ENCODE peak calls at places on chromosomes 7 and 10, in four cellular contexts. One of them, this sample, is unnamed.

GRCh38 chr7:29270579-29270978 is 76.0 kb downstream of the CHN2 start:
- DNase-seq in heart right ventricle: no peak
- DNase-seq in IMR-90: no peak
- DNase-seq in mesothelial cell of epicardium: no peak
- DNase-seq in this sample: no peak

GRCh38 chr10:110263164-110263563 is 41.6 kb downstream of the SMNDC1 start:
- DNase-seq in mesothelial cell of epicardium: no peak
- DNase-seq in IMR-90: no peak
- DNase-seq in heart right ventricle: no peak
- DNase-seq in this sample: no peak

GRCh38 chr7:123573371-123573770 is 15.8 kb upstream of the NDUFA5 start:
- DNase-seq in heart right ventricle: no peak
- DNase-seq in mesothelial cell of epicardium: no peak
- DNase-seq in IMR-90: no peak
- DNase-seq in this sample: no peak

GRCh38 chr10:110162749-110163148 is 44.7 kb upstream of the MXI1 start:
- DNase-seq in IMR-90: no peak
- DNase-seq in mesothelial cell of epicardium: no peak
- DNase-seq in heart right ventricle: no peak
- DNase-seq in this sample: peak; percentile 14

GRCh38 chr7:1607686-1608085 is 37.9 kb upstream of the PSMG3 start:
- DNase-seq in heart right ventricle: no peak
- DNase-seq in IMR-90: no peak
- DNase-seq in mesothelial cell of epicardium: no peak
- DNase-seq in this sample: no peak

GRCh38 chr7:2040893-2041270 is 191.9 kb downstream of the MAD1L1 start:
- DNase-seq in mesothelial cell of epicardium: peak; percentile 4
- DNase-seq in heart right ventricle: no peak
- DNase-seq in IMR-90: no peak
- DNase-seq in this sample: no peak

GRCh38 chr7:23679898-23680416 is at the start of gene FAM221A:
- DNase-seq in mesothelial cell of epicardium: peak; percentile 62
- DNase-seq in IMR-90: peak; percentile 67
- DNase-seq in heart right ventricle: peak; percentile 89
- DNase-seq in this sample: peak; percentile 95

GRCh38 chr10:60944159-60944909 is at the start of gene RHOBTB1:
- DNase-seq in mesothelial cell of epicardium: peak; percentile 62
- DNase-seq in heart right ventricle: peak; percentile 81
- DNase-seq in IMR-90: peak; percentile 83
- DNase-seq in this sample: peak; percentile 81

GRCh38 chr7:42283553-42283952 is 46.5 kb upstream of the GLI3 start:
- DNase-seq in heart right ventricle: no peak
- DNase-seq in IMR-90: no peak
- DNase-seq in mesothelial cell of epicardium: no peak
- DNase-seq in this sample: no peak

GRCh38 chr10:48625013-48625412 is 20.1 kb upstream of the ARHGAP22 start:
- DNase-seq in IMR-90: peak; percentile 75
- DNase-seq in heart right ventricle: no peak
- DNase-seq in mesothelial cell of epicardium: no peak
- DNase-seq in this sample: no peak

GRCh38 chr10:31484407-31485135 is 165.6 kb downstream of the ZEB1 start:
- DNase-seq in mesothelial cell of epicardium: no peak
- DNase-seq in IMR-90: peak; percentile 52
- DNase-seq in heart right ventricle: no peak
- DNase-seq in this sample: no peak

GRCh38 chr7:127594490-127594889 is 954 bp downstream of the FSCN3 start:
- DNase-seq in mesothelial cell of epicardium: no peak
- DNase-seq in IMR-90: no peak
- DNase-seq in heart right ventricle: no peak
- DNase-seq in this sample: no peak

GRCh38 chr7:116500071-116500853 is 724 bp downstream of the CAV2 start:
- DNase-seq in mesothelial cell of epicardium: no peak
- DNase-seq in IMR-90: peak; percentile 50
- DNase-seq in heart right ventricle: peak; percentile 42
- DNase-seq in this sample: peak; percentile 39

GRCh38 chr7:48511021-48511579 is 339.8 kb downstream of the ABCA13 start:
- DNase-seq in heart right ventricle: no peak
- DNase-seq in IMR-90: no peak
- DNase-seq in mesothelial cell of epicardium: no peak
- DNase-seq in this sample: no peak

GRCh38 chr7:151845412-151846205 is 31.3 kb downstream of the PRKAG2 start:
- DNase-seq in heart right ventricle: no peak
- DNase-seq in mesothelial cell of epicardium: no peak
- DNase-seq in IMR-90: no peak
- DNase-seq in this sample: no peak

GRCh38 chr7:88344956-88345832 is 38.5 kb upstream of the STEAP4 start:
- DNase-seq in IMR-90: no peak
- DNase-seq in heart right ventricle: peak; percentile 30
- DNase-seq in mesothelial cell of epicardium: no peak
- DNase-seq in this sample: peak; percentile 62

GRCh38 chr7:21898265-21898930 is 47.3 kb downstream of the CDCA7L start:
- DNase-seq in heart right ventricle: no peak
- DNase-seq in IMR-90: no peak
- DNase-seq in mesothelial cell of epicardium: no peak
- DNase-seq in this sample: no peak

GRCh38 chr10:45446858-45447257 is 72.8 kb downstream of the ALOX5 start:
- DNase-seq in mesothelial cell of epicardium: no peak
- DNase-seq in IMR-90: no peak
- DNase-seq in heart right ventricle: no peak
- DNase-seq in this sample: no peak

GRCh38 chr7:157650131-157650631 is 313.4 kb downstream of the DNAJB6 start:
- DNase-seq in IMR-90: no peak
- DNase-seq in heart right ventricle: no peak
- DNase-seq in mesothelial cell of epicardium: no peak
- DNase-seq in this sample: no peak

GRCh38 chr7:84085147-84085546 is 109.4 kb downstream of the SEMA3A start:
- DNase-seq in heart right ventricle: no peak
- DNase-seq in IMR-90: peak; percentile 85
- DNase-seq in mesothelial cell of epicardium: no peak
- DNase-seq in this sample: no peak

GRCh38 chr7:101094791-101095375 is 9.6 kb downstream of the TRIM56 start:
- DNase-seq in heart right ventricle: peak; percentile 42
- DNase-seq in IMR-90: peak; percentile 67
- DNase-seq in mesothelial cell of epicardium: no peak
- DNase-seq in this sample: peak; percentile 56

GRCh38 chr10:52442576-52442975 is 128.5 kb downstream of the DKK1 start:
- DNase-seq in mesothelial cell of epicardium: no peak
- DNase-seq in IMR-90: peak; percentile 75
- DNase-seq in heart right ventricle: no peak
- DNase-seq in this sample: no peak

GRCh38 chr10:110471566-110472139 is 26.1 kb upstream of the DUSP5 start:
- DNase-seq in mesothelial cell of epicardium: no peak
- DNase-seq in heart right ventricle: no peak
- DNase-seq in IMR-90: peak; percentile 89
- DNase-seq in this sample: no peak

GRCh38 chr10:133534417-133534816 is 7.3 kb downstream of the CYP2E1 start:
- DNase-seq in IMR-90: no peak
- DNase-seq in mesothelial cell of epicardium: no peak
- DNase-seq in heart right ventricle: no peak
- DNase-seq in this sample: no peak

GRCh38 chr7:34361663-34362250 is 296.3 kb upstream of the NPSR1 start:
- DNase-seq in heart right ventricle: no peak
- DNase-seq in IMR-90: no peak
- DNase-seq in mesothelial cell of epicardium: no peak
- DNase-seq in this sample: no peak

GRCh38 chr10:29876008-29876555 is 183.3 kb downstream of the JCAD start:
- DNase-seq in IMR-90: no peak
- DNase-seq in heart right ventricle: no peak
- DNase-seq in mesothelial cell of epicardium: no peak
- DNase-seq in this sample: no peak

GRCh38 chr7:13879994-13880686 is 109.3 kb downstream of the ETV1 start:
- DNase-seq in IMR-90: peak; percentile 69
- DNase-seq in mesothelial cell of epicardium: no peak
- DNase-seq in heart right ventricle: no peak
- DNase-seq in this sample: no peak

GRCh38 chr7:85023066-85023687 is 163.7 kb downstream of the SEMA3D start:
- DNase-seq in mesothelial cell of epicardium: no peak
- DNase-seq in heart right ventricle: peak; percentile 46
- DNase-seq in IMR-90: peak; percentile 58
- DNase-seq in this sample: peak; percentile 55

GRCh38 chr10:97764519-97764931 is 7.3 kb downstream of the SFRP5 start:
- DNase-seq in IMR-90: no peak
- DNase-seq in heart right ventricle: no peak
- DNase-seq in mesothelial cell of epicardium: no peak
- DNase-seq in this sample: no peak

GRCh38 chr10:6665847-6666246 is 85.8 kb upstream of the PRKCQ start:
- DNase-seq in heart right ventricle: no peak
- DNase-seq in IMR-90: no peak
- DNase-seq in mesothelial cell of epicardium: no peak
- DNase-seq in this sample: no peak

GRCh38 chr10:132813560-132814468 is 27.9 kb upstream of the NKX6-2 start:
- DNase-seq in mesothelial cell of epicardium: no peak
- DNase-seq in heart right ventricle: no peak
- DNase-seq in IMR-90: no peak
- DNase-seq in this sample: no peak

GRCh38 chr10:15585303-15585715 is 134.4 kb downstream of the ITGA8 start:
- DNase-seq in mesothelial cell of epicardium: no peak
- DNase-seq in IMR-90: peak; percentile 19
- DNase-seq in heart right ventricle: peak; percentile 46
- DNase-seq in this sample: peak; percentile 52

GRCh38 chr7:2632717-2633537 is 1.1 kb downstream of the TTYH3 start:
- DNase-seq in IMR-90: peak; percentile 69
- DNase-seq in mesothelial cell of epicardium: no peak
- DNase-seq in heart right ventricle: peak; percentile 63
- DNase-seq in this sample: peak; percentile 73

GRCh38 chr7:38453826-38454225 is 177.3 kb downstream of the AMPH start:
- DNase-seq in IMR-90: no peak
- DNase-seq in mesothelial cell of epicardium: no peak
- DNase-seq in heart right ventricle: no peak
- DNase-seq in this sample: no peak

GRCh38 chr10:103445767-103446567 is 6.2 kb downstream of the CALHM2 start:
- DNase-seq in IMR-90: peak; percentile 52
- DNase-seq in heart right ventricle: peak; percentile 82
- DNase-seq in mesothelial cell of epicardium: no peak
- DNase-seq in this sample: no peak

GRCh38 chr7:80883188-80884025 is 35.4 kb downstream of the SEMA3C start:
- DNase-seq in heart right ventricle: no peak
- DNase-seq in IMR-90: peak; percentile 98
- DNase-seq in mesothelial cell of epicardium: no peak
- DNase-seq in this sample: peak; percentile 18

GRCh38 chr10:88236121-88236743 is 346.9 kb downstream of the RNLS start:
- DNase-seq in heart right ventricle: no peak
- DNase-seq in mesothelial cell of epicardium: no peak
- DNase-seq in IMR-90: no peak
- DNase-seq in this sample: no peak

DNA sequence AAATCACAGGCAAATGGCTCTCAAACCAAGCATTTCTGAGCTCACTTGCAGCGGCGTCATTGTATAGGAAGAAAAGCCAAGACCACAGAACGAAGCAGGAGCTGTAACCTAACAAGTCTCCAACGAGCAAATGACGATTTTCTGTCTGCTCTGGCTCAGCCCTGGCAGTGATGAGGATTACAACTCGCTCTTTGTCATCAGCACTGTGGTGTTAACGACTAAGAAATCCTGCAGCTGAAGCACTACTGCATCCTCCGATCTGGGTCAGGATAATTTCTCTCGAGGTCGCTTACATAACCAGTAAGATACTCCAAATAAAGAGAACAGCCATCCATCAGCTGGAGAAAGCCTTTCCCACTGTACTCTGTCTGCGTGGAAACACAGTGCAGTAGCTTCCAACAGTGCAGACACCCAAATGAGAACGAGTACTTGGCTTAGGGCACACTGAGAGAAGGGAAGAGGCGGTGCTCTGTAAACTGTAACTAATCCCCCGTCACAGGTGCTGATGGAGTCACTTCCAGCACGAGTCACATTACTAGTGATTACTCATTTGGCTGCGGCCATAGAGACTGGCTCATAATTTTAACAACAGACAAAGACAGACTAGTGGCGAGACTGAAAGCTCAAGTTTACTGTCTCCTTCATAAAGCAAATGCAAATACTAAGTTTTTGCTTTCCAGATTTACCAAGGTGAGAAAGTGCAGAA is 135.8 kb downstream of the NRBF2 start:
- DNase-seq in mesothelial cell of epicardium: no peak
- DNase-seq in IMR-90: peak; percentile 97
- DNase-seq in heart right ventricle: peak; percentile 93
- DNase-seq in this sample: peak; percentile 81
- TF ChIP-seq CTCF in mesothelial cell of epicardium: no peak
- TF ChIP-seq CTCF in IMR-90: peak; percentile 17
- TF ChIP-seq CTCF in heart right ventricle: peak; percentile 55
- TF ChIP-seq CTCF in this sample: no peak

DNA sequence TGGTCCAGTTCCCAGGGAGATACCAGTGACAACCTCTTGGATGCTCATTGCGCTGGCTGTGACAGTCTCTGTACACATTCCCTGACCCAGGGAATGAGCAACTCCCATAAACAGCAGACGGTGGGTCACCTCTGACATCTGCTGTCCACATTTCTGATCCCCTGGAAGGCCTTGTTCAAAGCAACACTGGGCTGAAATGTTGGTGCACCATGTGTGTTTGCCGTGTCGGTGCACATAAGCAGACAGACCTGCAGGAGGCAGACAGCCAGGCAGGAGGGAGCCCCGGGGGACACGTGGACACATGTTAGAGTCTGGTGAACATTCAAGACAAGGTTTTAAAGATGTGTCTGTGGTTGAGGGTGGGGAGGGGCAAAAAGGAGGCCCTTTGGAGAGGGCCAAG is 254.9 kb downstream of the PLXNA4 start:
- DNase-seq in IMR-90: no peak
- DNase-seq in heart right ventricle: no peak
- DNase-seq in mesothelial cell of epicardium: no peak
- DNase-seq in this sample: no peak
- TF ChIP-seq CTCF in IMR-90: no peak
- TF ChIP-seq CTCF in heart right ventricle: no peak
- TF ChIP-seq CTCF in mesothelial cell of epicardium: no peak
- TF ChIP-seq CTCF in this sample: no peak

DNA sequence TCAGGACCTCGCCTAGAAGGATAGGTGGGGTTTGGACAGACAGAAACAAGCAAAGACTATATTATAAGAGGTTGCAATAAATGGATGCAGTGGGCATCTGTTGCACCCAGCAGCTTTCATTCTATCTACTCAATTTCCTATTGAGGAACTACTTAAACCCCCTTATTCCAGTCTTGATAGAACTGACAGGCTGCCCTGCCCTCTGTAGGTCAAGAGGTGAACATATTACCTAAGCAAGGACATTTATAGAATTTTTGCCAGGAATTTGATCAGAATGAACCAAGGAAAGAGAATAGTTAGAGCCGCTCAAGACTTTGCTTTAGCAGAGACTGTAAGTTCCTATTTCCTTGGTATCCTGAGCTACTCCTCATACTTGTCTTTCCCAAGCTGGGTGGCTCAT is 9.5 kb downstream of the VTI1A start:
- DNase-seq in mesothelial cell of epicardium: no peak
- DNase-seq in heart right ventricle: no peak
- DNase-seq in IMR-90: no peak
- DNase-seq in this sample: no peak
- TF ChIP-seq CTCF in mesothelial cell of epicardium: no peak
- TF ChIP-seq CTCF in heart right ventricle: no peak
- TF ChIP-seq CTCF in IMR-90: no peak
- TF ChIP-seq CTCF in this sample: no peak

GRCh38 chr10:18738835-18739234 is 79.6 kb downstream of the ARL5B start:
- DNase-seq in heart right ventricle: no peak
- DNase-seq in mesothelial cell of epicardium: no peak
- DNase-seq in IMR-90: peak; percentile 76
- DNase-seq in this sample: no peak

GRCh38 chr10:18743926-18744325 is 84.7 kb downstream of the ARL5B start:
- DNase-seq in mesothelial cell of epicardium: no peak
- DNase-seq in IMR-90: no peak
- DNase-seq in heart right ventricle: no peak
- DNase-seq in this sample: no peak
- TF ChIP-seq CTCF in mesothelial cell of epicardium: no peak
- TF ChIP-seq CTCF in IMR-90: no peak
- TF ChIP-seq CTCF in heart right ventricle: no peak
- TF ChIP-seq CTCF in this sample: no peak